ENCODE peak calls at places on chromosomes 6 and 20, in seven cellular contexts. L is endothelial cell of umbilical vein; A is CD4-positive, alpha-beta T cell; Q is mesenchymal stem cell; F is AG04450; G is RWPE1; V is CD4-positive, alpha-beta memory T cell. N is an unnamed sample.

GRCh38 chr6:100573169-100573568 is 108.4 kb upstream of the SIM1 start:
- DNase-seq in L (peak), A (no peak), Q (peak), F (no peak), G (peak), V (no peak), N (no peak)

GRCh38 chr6:84579404-84579803 is 185.0 kb downstream of the TBX18 start:
- DNase-seq in L (no peak), A (no peak), Q (no peak), F (no peak), G (no peak), V (no peak), N (no peak)

GRCh38 chr20:32569380-32570305 is 15.5 kb downstream of the NOL4L start:
- DNase-seq in L (no peak), A (no peak), Q (no peak), F (no peak), G (no peak), V (no peak), N (no peak)

GRCh38 chr6:143513410-143513809 is 1.9 kb upstream of the FUCA2 start:
- DNase-seq in L (no peak), A (no peak), Q (no peak), F (no peak), G (peak), V (peak), N (no peak)

GRCh38 chr6:77457720-77458349 is 5.5 kb downstream of the HTR1B start:
- DNase-seq in L (peak), A (no peak), Q (peak), F (peak), G (peak), V (no peak), N (no peak)

GRCh38 chr6:2988076-2988425 is 11.6 kb upstream of the NQO2 start:
- DNase-seq in L (no peak), A (no peak), Q (no peak), F (no peak), G (no peak), V (no peak), N (no peak)

GRCh38 chr6:170000071-170000843 is 248.8 kb downstream of the ERMARD start:
- DNase-seq in L (no peak), A (no peak), Q (no peak), F (no peak), G (no peak), V (no peak), N (no peak)

GRCh38 chr6:30885481-30885998 is 1.2 kb downstream of the DDR1 start:
- DNase-seq in L (no peak), A (no peak), Q (peak), F (no peak), G (peak), V (no peak), N (no peak)

GRCh38 chr20:31989030-31989645 is 21.1 kb upstream of the CCM2L start:
- DNase-seq in L (no peak), A (no peak), Q (no peak), F (no peak), G (no peak), V (no peak), N (no peak)

GRCh38 chr6:14025160-14025559 is 92.4 kb upstream of the CD83 start:
- DNase-seq in L (no peak), A (no peak), Q (no peak), F (no peak), G (no peak), V (no peak), N (no peak)

GRCh38 chr6:97870273-97870672 is 587.3 kb upstream of the MMS22L start:
- DNase-seq in L (no peak), A (no peak), Q (no peak), F (no peak), G (no peak), V (no peak), N (no peak)

GRCh38 chr6:153207617-153208016 is 76.5 kb upstream of the RGS17 start:
- DNase-seq in L (no peak), A (no peak), Q (no peak), F (no peak), G (no peak), V (no peak), N (no peak)

GRCh38 chr6:15763364-15763763 is 100.5 kb upstream of the DTNBP1 start:
- DNase-seq in L (no peak), A (no peak), Q (peak), F (no peak), G (no peak), V (no peak), N (no peak)

GRCh38 chr20:584375-585301 is 25.5 kb downstream of the TCF15 start:
- DNase-seq in L (no peak), A (no peak), Q (no peak), F (no peak), G (no peak), V (no peak), N (no peak)

GRCh38 chr20:1462001-1462400 is 4.6 kb downstream of the NSFL1C start:
- DNase-seq in L (no peak), A (no peak), Q (no peak), F (no peak), G (no peak), V (no peak), N (no peak)

GRCh38 chr20:8301655-8302054 is 169.6 kb downstream of the PLCB1 start:
- DNase-seq in L (no peak), A (no peak), Q (no peak), F (no peak), G (no peak), V (no peak), N (no peak)

GRCh38 chr6:37612475-37612874 is 85.2 kb downstream of the MDGA1 start:
- DNase-seq in L (no peak), A (no peak), Q (peak), F (no peak), G (no peak), V (no peak), N (no peak)

GRCh38 chr20:33444797-33445560 is 1.4 kb upstream of the SNTA1 start:
- DNase-seq in L (no peak), A (no peak), Q (no peak), F (no peak), G (no peak), V (no peak), N (no peak)

GRCh38 chr6:141139461-141139860 is 993.3 kb upstream of the GJE1 start:
- DNase-seq in L (no peak), A (no peak), Q (no peak), F (no peak), G (no peak), V (no peak), N (no peak)

GRCh38 chr20:7703436-7703835 is 236.8 kb downstream of the HAO1 start:
- DNase-seq in L (no peak), A (no peak), Q (no peak), F (no peak), G (no peak), V (no peak), N (no peak)

GRCh38 chr6:23523771-23524170 is 602.2 kb upstream of the NRSN1 start:
- DNase-seq in L (no peak), A (no peak), Q (no peak), F (no peak), G (no peak), V (no peak), N (no peak)

DNA sequence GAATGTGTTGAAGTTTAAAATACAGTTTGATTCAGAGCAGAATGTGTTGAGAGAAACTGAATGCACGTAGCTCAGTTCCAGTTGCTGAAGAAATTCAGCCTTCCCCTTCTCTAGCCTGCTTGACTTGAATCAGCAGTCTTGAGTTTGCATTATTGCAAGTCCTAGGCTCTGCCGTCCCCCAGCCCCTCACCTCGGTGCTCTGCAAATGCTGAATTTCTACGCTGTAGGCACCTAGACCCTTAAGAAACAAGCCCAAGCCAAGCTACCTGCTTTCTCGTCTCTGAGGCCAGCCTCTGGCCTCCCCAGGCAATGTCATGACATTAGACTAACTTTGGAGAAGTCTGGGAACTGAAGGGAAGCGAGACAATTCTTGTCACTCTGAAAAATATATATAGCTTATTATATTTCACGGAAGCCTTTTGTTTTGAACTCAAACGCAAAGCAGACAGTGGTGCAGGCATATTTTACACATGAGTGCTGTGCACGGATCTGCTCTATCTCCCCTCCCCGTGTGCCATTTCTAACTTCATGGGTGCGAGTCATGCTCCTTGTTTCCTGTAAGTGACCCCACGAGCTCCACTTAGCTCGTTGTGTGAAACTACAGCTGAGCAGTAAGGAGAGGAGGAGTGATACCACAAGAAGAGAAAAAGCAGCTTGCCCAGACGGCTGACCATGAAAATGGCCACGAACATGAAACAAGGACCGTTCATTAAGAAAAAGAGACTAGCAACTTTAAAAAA is 71.4 kb upstream of the DUSP22 start:
- DNase-seq in L (no peak), A (no peak), Q (peak), F (no peak), G (no peak), V (no peak), N (no peak)
- H3K27ac ChIP-seq in L (no peak), A (no peak), Q (peak), F (no peak), G (no peak), V (no peak), N (peak)

DNA sequence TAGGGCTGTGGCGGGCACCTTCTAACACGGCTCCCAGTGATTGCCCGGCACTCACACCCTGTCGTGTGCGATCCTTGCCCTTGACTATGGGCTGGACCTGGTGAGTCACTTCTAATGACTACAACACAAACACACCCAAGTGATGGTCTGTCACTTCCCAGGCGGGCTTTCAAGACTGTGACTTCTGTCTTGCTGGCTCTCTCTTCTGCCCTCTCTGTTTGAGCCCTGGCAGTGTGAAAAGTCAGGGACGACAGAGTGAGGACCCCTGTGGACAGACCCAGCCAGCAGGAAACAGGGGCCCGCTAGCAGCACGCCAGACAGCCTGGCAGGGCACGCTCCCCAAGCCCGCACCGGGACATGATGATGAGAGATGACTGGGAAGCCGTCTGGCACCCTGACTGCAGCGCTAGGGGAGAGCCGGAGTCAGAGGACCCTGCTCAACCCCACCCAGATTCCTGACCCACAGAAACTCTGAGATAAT is 43.0 kb downstream of the KIF16B start:
- DNase-seq in L (no peak), A (no peak), Q (peak), F (no peak), G (peak), V (no peak), N (no peak)
- H3K27ac ChIP-seq in L (no peak), A (no peak), Q (no peak), F (no peak), G (peak), V (no peak), N (peak)

GRCh38 chr20:37275125-37275524 is 13.5 kb upstream of the GHRH start:
- DNase-seq in L (no peak), A (no peak), Q (no peak), F (no peak), G (no peak), V (no peak), N (no peak)

GRCh38 chr20:37273988-37274387 is 12.4 kb upstream of the GHRH start:
- DNase-seq in L (no peak), A (no peak), Q (no peak), F (no peak), G (no peak), V (no peak), N (no peak)

GRCh38 chr20:37270586-37271420 is 9.2 kb upstream of the GHRH start:
- DNase-seq in L (no peak), A (no peak), Q (peak), F (no peak), G (no peak), V (no peak), N (no peak)

GRCh38 chr20:37267684-37268313 is 6.2 kb upstream of the GHRH start:
- DNase-seq in L (no peak), A (no peak), Q (no peak), F (no peak), G (no peak), V (no peak), N (no peak)

GRCh38 chr20:37271421-37271768 is 9.8 kb upstream of the GHRH start:
- DNase-seq in L (no peak), A (no peak), Q (no peak), F (no peak), G (no peak), V (no peak), N (no peak)
- H3K27ac ChIP-seq in L (no peak), A (no peak), Q (no peak), F (no peak), G (no peak), V (no peak), N (no peak)

GRCh38 chr6:17912521-17912920 is 74.9 kb downstream of the KIF13A start:
- DNase-seq in L (no peak), A (no peak), Q (no peak), F (no peak), G (no peak), V (no peak), N (no peak)
- H3K27ac ChIP-seq in L (no peak), A (no peak), Q (no peak), F (no peak), G (no peak), V (no peak), N (no peak)

DNA sequence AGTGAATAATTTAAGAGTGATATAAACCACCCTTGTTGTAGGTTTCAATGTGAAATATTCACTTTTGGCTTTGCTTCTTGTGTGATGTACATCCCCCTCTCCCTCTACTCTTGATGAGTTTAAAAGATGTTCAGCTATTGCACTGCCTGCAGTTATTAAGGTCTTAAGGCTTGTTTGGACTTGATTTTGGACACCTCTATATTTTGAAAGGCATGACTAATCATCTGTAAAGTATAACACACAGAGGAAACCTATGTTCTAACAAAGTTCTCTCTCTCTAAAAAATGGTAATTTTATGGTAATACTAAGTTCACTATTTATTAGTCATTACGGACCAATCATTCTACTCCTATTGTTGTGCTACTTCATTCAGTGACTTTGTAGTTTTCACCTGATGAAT is 1719.9 kb downstream of the GRIK2 start:
- DNase-seq in L (no peak), A (no peak), Q (no peak), F (no peak), G (peak), V (no peak), N (peak)
- H3K27ac ChIP-seq in L (no peak), A (no peak), Q (no peak), F (no peak), G (no peak), V (no peak), N (no peak)

GRCh38 chr6:105459884-105460283 is 57.0 kb upstream of the PREP start:
- DNase-seq in L (peak), A (no peak), Q (no peak), F (no peak), G (peak), V (no peak), N (peak)
- H3K27ac ChIP-seq in L (peak), A (no peak), Q (no peak), F (no peak), G (no peak), V (peak), N (peak)

GRCh38 chr6:155142163-155142901 is 121.5 kb upstream of the CLDN20 start:
- DNase-seq in L (peak), A (no peak), Q (peak), F (no peak), G (no peak), V (no peak), N (no peak)
- H3K27ac ChIP-seq in L (peak), A (no peak), Q (no peak), F (no peak), G (no peak), V (peak), N (no peak)

GRCh38 chr20:25733903-25734302 is 37.2 kb upstream of the ZNF337 start:
- DNase-seq in L (no peak), A (no peak), Q (no peak), F (no peak), G (no peak), V (no peak), N (no peak)
- H3K27ac ChIP-seq in L (no peak), A (no peak), Q (no peak), F (no peak), G (no peak), V (no peak), N (no peak)